ENCODE peak calls at places on chromosomes 16 and 17, in five cellular contexts. M, B, T, R and K are unnamed samples.

GRCh38 chr17:80339118-80339517 is 75.8 kb upstream of the ENDOV start:
- DNase-seq in R (no peak), T (no peak), B (no peak), M (no peak), K (no peak)

GRCh38 chr16:83437036-83437435 is 370.7 kb upstream of the HSBP1 start:
- DNase-seq in T (no peak), B (no peak), M (no peak), R (no peak), K (no peak)

GRCh38 chr16:69688589-69688988 is 37.8 kb downstream of the NQO1 start:
- DNase-seq in B (no peak), R (no peak), M (no peak), T (no peak), K (no peak)

GRCh38 chr17:27575100-27575911 is 55.7 kb upstream of the LGALS9 start:
- DNase-seq in M (no peak), R (no peak), B (no peak), T (no peak), K (no peak)

GRCh38 chr17:17575360-17576251 is 15.9 kb downstream of the PEMT start:
- DNase-seq in M (peak; percentile 55), R (peak; percentile 28), T (peak; percentile 60), B (no peak), K (no peak)

GRCh38 chr17:61843435-61843834 is 19.9 kb downstream of the BRIP1 start:
- DNase-seq in R (no peak), M (no peak), B (no peak), T (no peak), K (no peak)

GRCh38 chr17:29760771-29761682 is 138.3 kb upstream of the CORO6 start:
- DNase-seq in B (peak; percentile 79), T (peak; percentile 94), M (peak; percentile 86), R (peak; percentile 89), K (peak; percentile 89)

GRCh38 chr17:71779482-71779881 is 341.3 kb upstream of the SOX9 start:
- DNase-seq in R (no peak), M (no peak), T (no peak), B (no peak), K (no peak)

GRCh38 chr16:16992986-16993783 is 477.6 kb downstream of the XYLT1 start:
- DNase-seq in T (no peak), B (no peak), R (no peak), M (no peak), K (peak; percentile 62)

GRCh38 chr17:72369366-72369765 is 248.5 kb downstream of the SOX9 start:
- DNase-seq in R (no peak), M (no peak), B (no peak), T (no peak), K (no peak)

GRCh38 chr17:56594528-56595418 is 1.3 kb downstream of the NOG start:
- DNase-seq in B (peak; percentile 50), M (peak; percentile 14), T (no peak), R (no peak), K (peak; percentile 12)

GRCh38 chr16:17777461-17777863 is 306.7 kb upstream of the XYLT1 start:
- DNase-seq in M (peak; percentile 75), R (peak; percentile 59), T (no peak), B (no peak), K (no peak)

GRCh38 chr16:49269231-49269630 is 12.4 kb downstream of the CBLN1 start:
- DNase-seq in M (no peak), B (no peak), R (no peak), T (no peak), K (no peak)

GRCh38 chr16:14307623-14308356 is 236.7 kb downstream of the MRTFB start:
- DNase-seq in R (no peak), B (no peak), M (peak; percentile 61), T (no peak), K (no peak)

GRCh38 chr17:35537569-35538209 is at the start of gene SLFN12L:
- DNase-seq in R (no peak), M (no peak), T (no peak), B (no peak), K (no peak)

GRCh38 chr16:35146723-35147458 is 1687.5 kb downstream of the TP53TG3F start:
- DNase-seq in T (no peak), B (no peak), M (no peak), R (no peak), K (no peak)

GRCh38 chr17:55466671-55467070 is 44.6 kb downstream of the SMIM36 start:
- DNase-seq in M (no peak), B (no peak), T (no peak), R (no peak), K (no peak)

GRCh38 chr17:36827056-36827455 is 110.2 kb upstream of the LHX1 start:
- DNase-seq in R (no peak), M (no peak), T (no peak), B (no peak), K (no peak)

GRCh38 chr17:47742319-47743181 is 9.5 kb downstream of the TBX21 start:
- DNase-seq in M (no peak), R (no peak), T (peak; percentile 40), B (peak; percentile 77), K (peak; percentile 76)

GRCh38 chr17:34758747-34759146 is 179.4 kb downstream of the TMEM132E start:
- DNase-seq in B (no peak), M (no peak), R (no peak), T (peak; percentile 19), K (no peak)

GRCh38 chr16:46772463-46772862 is 24.3 kb upstream of the MYLK3 start:
- DNase-seq in B (no peak), M (no peak), R (no peak), T (no peak), K (no peak)

GRCh38 chr16:3152273-3153076 is 17.6 kb downstream of the ZNF213 start:
- DNase-seq in M (peak; percentile 87), T (peak; percentile 96), R (peak; percentile 92), B (peak; percentile 78), K (peak; percentile 94)

GRCh38 chr17:27538156-27538955 is 82.1 kb downstream of the KSR1 start:
- DNase-seq in M (no peak), R (no peak), T (no peak), B (no peak), K (no peak)

GRCh38 chr17:75773121-75773807 is 8.3 kb upstream of the GALK1 start:
- DNase-seq in B (no peak), R (no peak), M (no peak), T (peak; percentile 69), K (no peak)
- TF ChIP-seq CTCF in B (no peak), R (no peak), M (no peak), T (no peak), K (no peak)

DNA sequence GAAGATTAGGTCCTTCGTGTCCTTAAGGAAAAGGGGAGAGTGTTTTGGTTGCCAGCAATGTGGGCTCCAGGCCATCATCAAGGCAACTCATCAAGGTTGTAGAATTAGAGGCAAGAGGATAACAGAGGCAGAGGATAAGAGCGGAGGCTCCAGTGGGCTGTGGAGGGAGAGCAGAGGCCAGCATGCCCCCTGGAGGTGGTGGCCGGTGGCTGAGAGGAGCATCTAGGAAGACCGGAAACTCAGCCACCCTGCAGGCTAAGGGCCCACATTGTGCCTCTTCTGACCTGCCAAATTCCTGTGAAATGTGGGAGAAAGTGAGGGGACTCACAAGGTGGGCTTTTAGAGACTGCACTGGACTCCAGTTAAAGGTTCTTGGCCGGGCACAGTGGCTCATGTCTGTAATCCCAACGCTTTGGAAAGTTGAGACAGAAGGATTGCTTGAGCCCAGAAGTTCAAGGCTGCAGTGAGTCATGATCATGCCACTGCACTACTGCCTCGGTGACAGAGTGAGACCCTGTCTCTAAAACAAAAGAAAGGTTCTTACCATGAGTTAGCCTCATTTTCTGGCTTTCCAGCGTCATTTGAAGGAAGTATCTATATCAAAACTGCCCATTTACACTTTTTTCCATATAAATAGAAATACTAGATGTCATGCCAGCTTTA is 62.7 kb upstream of the ADORA2B start:
- DNase-seq in T (no peak), M (no peak), R (no peak), B (no peak), K (no peak)
- TF ChIP-seq CTCF in T (no peak), M (no peak), R (no peak), B (peak; percentile 12), K (no peak)

GRCh38 chr16:85451646-85452363 is 161.3 kb upstream of the GSE1 start:
- DNase-seq in R (no peak), T (no peak), B (no peak), M (no peak), K (no peak)

GRCh38 chr16:85454171-85454883 is 158.8 kb upstream of the GSE1 start:
- DNase-seq in B (no peak), T (no peak), R (peak; percentile 55), M (no peak), K (no peak)

GRCh38 chr16:85453179-85453678 is 159.9 kb upstream of the GSE1 start:
- DNase-seq in R (no peak), B (no peak), T (no peak), M (no peak), K (no peak)

GRCh38 chr16:85453701-85454100 is 159.4 kb upstream of the GSE1 start:
- DNase-seq in R (no peak), B (no peak), M (no peak), T (no peak), K (no peak)

GRCh38 chr16:85452364-85453178 is 160.6 kb upstream of the GSE1 start:
- DNase-seq in M (no peak), R (no peak), T (no peak), B (no peak), K (no peak)
- TF ChIP-seq CTCF in M (no peak), R (no peak), T (no peak), B (no peak), K (no peak)

GRCh38 chr17:43676471-43676870 is 14.7 kb upstream of the MEOX1 start:
- DNase-seq in B (no peak), M (peak; percentile 63), R (peak; percentile 22), T (no peak), K (no peak)

GRCh38 chr17:43671075-43671692 is 9.5 kb upstream of the MEOX1 start:
- DNase-seq in T (no peak), M (peak; percentile 67), R (no peak), B (no peak), K (no peak)

GRCh38 chr17:43674394-43674793 is 12.7 kb upstream of the MEOX1 start:
- DNase-seq in M (no peak), B (no peak), R (no peak), T (no peak), K (no peak)

GRCh38 chr17:43671755-43672502 is 10.2 kb upstream of the MEOX1 start:
- DNase-seq in B (no peak), T (no peak), R (no peak), M (no peak), K (no peak)

DNA sequence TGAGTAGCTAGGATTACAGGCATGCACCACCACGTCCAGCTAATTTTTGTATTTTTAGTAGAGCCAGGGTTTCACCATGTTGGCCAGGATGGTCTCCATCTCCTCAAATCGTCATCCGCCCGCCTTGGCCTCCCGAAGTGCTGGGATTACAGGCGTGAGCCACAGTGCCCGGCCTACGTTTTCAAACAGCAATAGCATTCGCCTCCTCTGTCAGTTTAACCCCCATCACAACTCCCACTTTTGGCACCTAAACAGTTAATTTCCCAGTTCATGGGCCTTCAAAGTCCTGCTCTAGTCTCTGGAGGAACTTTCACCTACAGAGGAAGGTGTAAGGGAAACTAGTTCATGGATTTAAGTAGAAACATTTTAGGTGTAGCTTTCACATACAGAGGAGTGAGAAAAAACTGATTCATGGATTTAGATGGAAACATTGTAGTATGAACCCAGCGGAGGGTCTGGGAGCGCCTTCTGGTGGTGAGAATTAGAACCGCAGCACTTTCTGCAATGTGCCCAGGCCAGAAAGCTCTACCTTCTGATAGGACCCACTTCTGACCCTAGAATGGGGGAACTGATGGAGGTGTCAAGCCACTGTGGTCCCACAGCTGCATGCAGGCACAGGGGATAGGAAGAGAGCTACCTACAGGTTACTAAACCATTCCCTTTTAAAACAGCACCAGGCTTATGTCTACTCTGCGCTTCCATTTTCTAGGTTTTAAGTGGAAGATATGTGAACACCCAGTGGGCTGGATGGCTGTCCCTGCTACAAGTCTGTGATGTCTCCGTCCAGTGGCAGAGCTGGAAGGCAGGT is 12.0 kb upstream of the MEOX1 start:
- DNase-seq in M (peak; percentile 52), T (peak; percentile 83), B (peak; percentile 72), R (peak; percentile 64), K (peak; percentile 78)
- TF ChIP-seq CTCF in M (peak; percentile 98), T (peak; percentile 81), B (peak; percentile 94), R (peak; percentile 97), K (peak; percentile 86)

GRCh38 chr16:25299792-25300590 is 42.3 kb upstream of the ZKSCAN2 start:
- DNase-seq in T (no peak), B (no peak), R (no peak), M (no peak), K (no peak)
- TF ChIP-seq CTCF in T (no peak), B (no peak), R (no peak), M (no peak), K (no peak)